ENCODE peak calls at places on chromosomes 2 and 18, in six cellular contexts. L, Z, J, G, W and S are unnamed samples.

GRCh38 chr2:31736695-31737454 is 156.1 kb upstream of the SRD5A2 start:
- DNase-seq in J (no peak), L (no peak), W (no peak), Z (no peak), G (no peak), S (no peak)

GRCh38 chr2:228048838-228049490 is 132.5 kb downstream of the SPHKAP start:
- DNase-seq in G (no peak), L (no peak), J (peak), Z (peak), W (peak), S (no peak)

GRCh38 chr2:3981446-3981845 is 278.1 kb downstream of the DCDC2C start:
- DNase-seq in Z (no peak), G (no peak), W (no peak), J (no peak), L (no peak), S (no peak)

GRCh38 chr18:9734189-9734588 is 26.1 kb downstream of the RAB31 start:
- DNase-seq in W (no peak), G (no peak), L (no peak), J (no peak), Z (no peak), S (no peak)

GRCh38 chr2:106839849-106840595 is 45.9 kb downstream of the ST6GAL2 start:
- DNase-seq in L (no peak), Z (peak), W (peak), G (no peak), J (no peak), S (no peak)

GRCh38 chr2:11745613-11746375 is 638 bp upstream of the LPIN1 start:
- DNase-seq in L (no peak), W (no peak), Z (peak), J (no peak), G (no peak), S (no peak)

GRCh38 chr2:39455826-39456225 is 18.7 kb upstream of the MAP4K3 start:
- DNase-seq in L (no peak), G (no peak), W (peak), J (no peak), Z (no peak), S (no peak)

GRCh38 chr2:45554073-45554742 is 56.9 kb downstream of the SRBD1 start:
- DNase-seq in J (no peak), Z (no peak), G (no peak), W (peak), L (no peak), S (no peak)

GRCh38 chr2:142863485-142863921 is 14.0 kb upstream of the KYNU start:
- DNase-seq in J (no peak), G (no peak), L (no peak), Z (no peak), W (peak), S (no peak)

GRCh38 chr2:216643986-216644662 is 10.9 kb downstream of the IGFBP2 start:
- DNase-seq in G (no peak), L (no peak), J (no peak), Z (no peak), W (peak), S (no peak)

GRCh38 chr2:81648370-81648769 is 1343.8 kb upstream of the LRRTM1 start:
- DNase-seq in W (no peak), Z (no peak), J (no peak), L (no peak), G (no peak), S (no peak)

GRCh38 chr2:127589876-127590275 is 54.4 kb downstream of the MYO7B start:
- DNase-seq in J (no peak), W (no peak), G (no peak), Z (no peak), L (no peak), S (no peak)

GRCh38 chr2:110107092-110108079 is 8.2 kb downstream of the MALL start:
- DNase-seq in Z (no peak), W (no peak), G (no peak), L (no peak), J (no peak), S (no peak)

GRCh38 chr2:214715025-214715424 is 94.5 kb downstream of the BARD1 start:
- DNase-seq in G (no peak), W (no peak), Z (no peak), L (no peak), J (no peak), S (no peak)

GRCh38 chr2:43605079-43605655 is 9.3 kb upstream of the THADA start:
- DNase-seq in G (peak), L (no peak), Z (peak), J (peak), W (peak), S (no peak)

GRCh38 chr2:241188386-241189092 is at the start of gene ANO7:
- DNase-seq in Z (no peak), L (no peak), W (no peak), G (no peak), J (peak), S (no peak)

GRCh38 chr2:138086556-138086955 is 122.3 kb downstream of the HNMT start:
- DNase-seq in G (no peak), W (peak), Z (no peak), L (no peak), J (no peak), S (no peak)

GRCh38 chr2:207694811-207695281 is 16.6 kb upstream of the CCNYL1 start:
- DNase-seq in J (no peak), Z (peak), L (no peak), G (no peak), W (peak), S (no peak)

GRCh38 chr2:45631955-45632354 is 19.5 kb upstream of the PRKCE start:
- DNase-seq in G (no peak), Z (no peak), W (no peak), L (no peak), J (no peak), S (no peak)

GRCh38 chr18:49723648-49724180 is 89.6 kb downstream of the ACAA2 start:
- DNase-seq in Z (peak), J (no peak), W (no peak), L (peak), G (no peak), S (no peak)

GRCh38 chr2:119694470-119694993 is 15.5 kb downstream of the TMEM177 start:
- DNase-seq in W (no peak), G (no peak), J (no peak), L (no peak), Z (no peak), S (no peak)

GRCh38 chr2:233297076-233297475 is 10.5 kb upstream of the SAG start:
- DNase-seq in G (no peak), J (no peak), L (no peak), Z (no peak), W (no peak), S (no peak)

GRCh38 chr2:214542866-214543265 is 132.0 kb downstream of the VWC2L start:
- DNase-seq in J (no peak), W (peak), Z (no peak), G (no peak), L (no peak), S (no peak)

GRCh38 chr2:222492683-222493082 is 68.3 kb downstream of the SGPP2 start:
- DNase-seq in W (no peak), L (no peak), G (no peak), J (no peak), Z (no peak), S (no peak)